ENCODE peak calls at places on chromosomes 4 and X, in six cellular contexts. E is sigmoid colon, G is GM12892, I is NB4, X is GM12891, Q is uterus. W is an unnamed sample.

GRCh38 chr4:33715996-33716395 is 2528.3 kb downstream of the ARAP2 start:
- DNase-seq in E (no peak), G (no peak), I (no peak), X (no peak), Q (no peak), W (peak)

GRCh38 chr4:48979897-48980579 is 6.0 kb upstream of the CWH43 start:
- DNase-seq in E (no peak), G (no peak), I (no peak), X (no peak), Q (no peak), W (no peak)

GRCh38 chr4:77579406-77580076 is 26.1 kb upstream of the CXCL13 start:
- DNase-seq in E (no peak), G (no peak), I (no peak), X (no peak), Q (no peak), W (peak)

GRCh38 chrX:20988118-20988517 is 386.1 kb upstream of the CNKSR2 start:
- DNase-seq in E (no peak), G (no peak), I (peak), X (no peak), Q (no peak), W (no peak)

GRCh38 chrX:19555236-19555635 is 39.9 kb upstream of the MAP3K15 start:
- DNase-seq in E (no peak), G (no peak), I (no peak), X (no peak), Q (no peak), W (no peak)

GRCh38 chrX:24498975-24499374 is 33.9 kb downstream of the PDK3 start:
- DNase-seq in E (no peak), G (no peak), I (peak), X (no peak), Q (no peak), W (no peak)

GRCh38 chrX:124940536-124940935 is 379.1 kb upstream of the TEX13C start:
- DNase-seq in E (no peak), G (no peak), I (no peak), X (no peak), Q (no peak), W (no peak)

GRCh38 chrX:13341491-13342101 is 21.7 kb upstream of the ATXN3L start:
- DNase-seq in E (no peak), G (no peak), I (peak), X (no peak), Q (no peak), W (no peak)

GRCh38 chrX:69229436-69229835 is 64.2 kb upstream of the PJA1 start:
- DNase-seq in E (no peak), G (no peak), I (no peak), X (no peak), Q (peak), W (peak)

GRCh38 chr4:154741131-154741530 is 2.7 kb upstream of the LRAT start:
- DNase-seq in E (no peak), G (no peak), I (no peak), X (no peak), Q (no peak), W (no peak)

GRCh38 chrX:102959471-102959870 is 22.4 kb downstream of the RAB40AL start:
- DNase-seq in E (no peak), G (no peak), I (no peak), X (no peak), Q (no peak), W (peak)

GRCh38 chr4:110335399-110335798 is 137.0 kb upstream of the ELOVL6 start:
- DNase-seq in E (no peak), G (no peak), I (no peak), X (no peak), Q (no peak), W (no peak)

GRCh38 chr4:145821771-145822170 is 116.9 kb downstream of the ZNF827 start:
- DNase-seq in E (no peak), G (no peak), I (no peak), X (no peak), Q (no peak), W (no peak)

GRCh38 chr4:6196871-6197270 is 3.5 kb downstream of the JAKMIP1 start:
- DNase-seq in E (peak), G (no peak), I (no peak), X (no peak), Q (no peak), W (no peak)

GRCh38 chr4:164540987-164541386 is 212.9 kb upstream of the SMIM31 start:
- DNase-seq in E (no peak), G (no peak), I (no peak), X (no peak), Q (no peak), W (no peak)

GRCh38 chr4:176814770-176815169 is 22.0 kb upstream of the VEGFC start:
- DNase-seq in E (no peak), G (no peak), I (no peak), X (no peak), Q (no peak), W (no peak)

GRCh38 chrX:115642895-115643530 is 82.0 kb downstream of the PLS3 start:
- DNase-seq in E (peak), G (no peak), I (peak), X (no peak), Q (peak), W (no peak)

GRCh38 chr4:75902352-75902751 is at the start of gene PPEF2:
- DNase-seq in E (no peak), G (no peak), I (no peak), X (no peak), Q (no peak), W (no peak)

GRCh38 chr4:169117591-169118081 is 107.6 kb upstream of the CBR4 start:
- DNase-seq in E (no peak), G (no peak), I (no peak), X (no peak), Q (no peak), W (no peak)

GRCh38 chrX:65522739-65523372 is 11.7 kb downstream of the LAS1L start:
- DNase-seq in E (no peak), G (no peak), I (peak), X (no peak), Q (no peak), W (no peak)

GRCh38 chr4:26069218-26069617 is 155.2 kb downstream of the SMIM20 start:
- DNase-seq in E (no peak), G (no peak), I (peak), X (no peak), Q (no peak), W (no peak)

GRCh38 chr4:72909461-72909860 is 160.1 kb downstream of the COX18 start:
- DNase-seq in E (no peak), G (no peak), I (no peak), X (no peak), Q (no peak), W (no peak)

GRCh38 chrX:15607067-15607466 is 6.3 kb upstream of the ACE2 start:
- DNase-seq in E (no peak), G (no peak), I (no peak), X (no peak), Q (no peak), W (no peak)

GRCh38 chrX:80765226-80765625 is 44.5 kb downstream of the BRWD3 start:
- DNase-seq in E (no peak), G (no peak), I (no peak), X (no peak), Q (no peak), W (peak)

GRCh38 chr4:37648084-37648817 is 37.9 kb downstream of the RELL1 start:
- DNase-seq in E (peak), G (no peak), I (peak), X (no peak), Q (peak), W (peak)

GRCh38 chr4:15234101-15234500 is 193.7 kb upstream of the C1QTNF7 start:
- DNase-seq in E (no peak), G (no peak), I (peak), X (no peak), Q (no peak), W (peak)

GRCh38 chrX:140762061-140762460 is 52.5 kb downstream of the LINC00632 start:
- DNase-seq in E (peak), G (no peak), I (peak), X (peak), Q (peak), W (no peak)

GRCh38 chrX:51803833-51804232 is 60.6 kb downstream of the GSPT2 start:
- DNase-seq in E (no peak), G (no peak), I (no peak), X (no peak), Q (no peak), W (no peak)

GRCh38 chrX:51798701-51799100 is 55.5 kb downstream of the GSPT2 start:
- DNase-seq in E (no peak), G (no peak), I (no peak), X (no peak), Q (no peak), W (no peak)

GRCh38 chrX:51804741-51805140 is 61.5 kb downstream of the GSPT2 start:
- DNase-seq in E (no peak), G (no peak), I (no peak), X (no peak), Q (no peak), W (no peak)

GRCh38 chrX:51802917-51803688 is 59.9 kb downstream of the GSPT2 start:
- DNase-seq in E (peak), G (peak), I (no peak), X (peak), Q (peak), W (no peak)
- TF ChIP-seq POLR2A in E (no peak), G (peak), I (no peak), X (peak), Q (no peak), W (no peak)

DNA sequence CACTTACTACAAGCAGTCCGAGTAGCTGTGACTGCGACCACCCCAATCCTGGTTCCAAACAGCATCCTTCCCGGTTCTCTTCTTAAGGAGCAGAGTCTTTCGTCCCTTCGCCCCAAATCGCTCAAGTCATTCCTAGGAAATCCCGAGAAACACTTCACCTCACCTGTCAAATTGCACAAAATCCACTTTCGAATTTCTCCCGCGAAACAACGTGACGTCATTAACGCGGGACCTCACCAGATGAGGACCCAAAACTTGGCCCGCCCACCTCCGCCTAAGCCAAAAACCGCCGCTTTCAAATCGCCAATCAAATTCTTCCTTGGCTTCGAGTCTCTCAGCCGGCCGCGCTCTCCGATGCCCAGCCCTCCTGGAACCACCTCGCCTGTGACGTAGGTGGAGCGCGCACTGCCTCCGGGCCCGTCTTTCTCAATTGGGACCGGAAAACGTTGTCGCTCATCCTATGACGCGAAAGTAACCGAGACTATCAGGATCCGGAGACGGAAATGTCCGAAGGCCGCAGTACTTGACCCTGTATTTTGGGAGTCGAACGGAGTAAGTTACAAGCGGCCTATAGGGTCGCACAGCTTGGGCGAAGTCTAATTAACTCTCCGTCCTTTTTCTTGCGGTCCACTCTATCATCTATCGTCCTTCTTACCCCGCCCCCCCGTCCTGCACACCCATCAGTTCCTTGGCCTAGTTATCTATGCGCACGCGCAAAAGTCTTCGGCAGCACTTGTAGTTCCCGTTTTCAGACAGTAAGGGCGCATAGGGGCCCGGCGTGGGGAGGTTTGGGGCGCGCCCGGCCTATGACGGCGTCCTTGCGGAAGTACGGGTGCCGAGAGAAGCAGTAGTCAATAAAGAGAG is at the start of the genes LARP7 and ZGRF1:
- DNase-seq in E (peak), G (peak), I (peak), X (peak), Q (peak), W (peak)
- TF ChIP-seq POLR2A in E (no peak), G (peak), I (peak), X (peak), Q (peak), W (no peak)

DNA sequence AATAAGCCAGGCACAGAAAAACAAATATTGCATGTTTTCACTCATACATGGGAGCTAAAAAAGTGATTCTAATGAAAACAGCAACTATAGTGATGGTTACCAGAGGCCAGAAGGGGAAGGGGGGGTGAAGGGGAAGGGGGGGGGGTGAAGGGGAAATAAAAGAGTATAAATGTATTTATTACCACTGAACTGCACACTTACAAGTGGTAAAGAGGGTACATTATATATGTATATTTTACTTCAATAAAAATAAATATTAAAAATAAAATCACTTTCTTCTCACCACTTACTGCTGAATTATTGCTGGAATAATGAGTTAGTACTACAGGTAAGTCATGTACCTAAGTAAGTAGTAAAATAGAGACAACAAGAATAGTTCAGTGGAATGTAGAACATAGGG is 2.1 kb upstream of the VCX3B start:
- DNase-seq in E (no peak), G (no peak), I (no peak), X (no peak), Q (no peak), W (no peak)
- TF ChIP-seq POLR2A in E (no peak), G (no peak), I (no peak), X (no peak), Q (no peak), W (no peak)

GRCh38 chrX:40107291-40108083 is 9.7 kb upstream of the BCOR start:
- DNase-seq in E (peak), G (no peak), I (peak), X (no peak), Q (peak), W (no peak)

GRCh38 chrX:40109288-40110008 is 11.7 kb upstream of the BCOR start:
- DNase-seq in E (peak), G (no peak), I (peak), X (no peak), Q (peak), W (no peak)

GRCh38 chrX:40108084-40108958 is 10.6 kb upstream of the BCOR start:
- DNase-seq in E (peak), G (no peak), I (no peak), X (no peak), Q (peak), W (no peak)

GRCh38 chrX:40106677-40107290 is 9.0 kb upstream of the BCOR start:
- DNase-seq in E (no peak), G (no peak), I (peak), X (no peak), Q (no peak), W (no peak)

GRCh38 chrX:40108959-40109287 is 11.2 kb upstream of the BCOR start:
- DNase-seq in E (peak), G (peak), I (peak), X (no peak), Q (peak), W (no peak)
- TF ChIP-seq POLR2A in E (no peak), G (no peak), I (no peak), X (no peak), Q (peak), W (peak)

DNA sequence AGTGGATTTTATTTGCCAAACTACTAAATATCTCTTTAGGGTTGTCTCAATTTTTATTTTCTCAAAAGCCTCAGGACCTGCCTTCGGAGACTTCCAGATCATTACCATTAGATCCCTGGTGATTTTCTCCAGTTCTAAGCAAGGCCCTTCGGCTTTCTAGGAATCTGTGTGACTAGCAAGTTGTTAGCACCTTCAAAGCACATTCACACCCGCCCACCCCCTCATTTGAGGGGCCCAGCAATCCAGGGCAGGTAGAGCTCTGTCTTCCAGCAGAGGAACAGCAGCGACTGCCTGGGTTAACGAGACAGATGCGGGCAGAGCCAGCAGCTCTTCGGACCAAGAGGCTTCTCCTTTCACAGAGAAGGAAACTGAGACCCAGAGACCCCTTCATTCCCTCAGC is 2.0 kb downstream of the WDR1 start:
- DNase-seq in E (no peak), G (no peak), I (no peak), X (no peak), Q (no peak), W (no peak)
- TF ChIP-seq POLR2A in E (no peak), G (no peak), I (no peak), X (no peak), Q (no peak), W (no peak)

GRCh38 chrX:11758400-11759171 is 549 bp downstream of the MSL3 start:
- DNase-seq in E (peak), G (peak), I (peak), X (peak), Q (peak), W (peak)
- TF ChIP-seq POLR2A in E (no peak), G (peak), I (no peak), X (no peak), Q (peak), W (peak)

GRCh38 chrX:1418901-1419544 is 27.1 kb upstream of the SLC25A6 start:
- DNase-seq in E (peak), G (no peak), I (no peak), X (no peak), Q (no peak), W (no peak)
- TF ChIP-seq POLR2A in E (no peak), G (no peak), I (no peak), X (no peak), Q (no peak), W (no peak)

W was measured in H54.